ENCODE peak calls at places on chromosomes 2 and 18, in ten cellular contexts. T is CD8-positive, alpha-beta memory T cell; K is cardiac fibroblast; G is endothelial cell of umbilical vein; Z is GM23248; I is stomach; L is brain microvascular endothelial cell; N is HepG2; Q is coronary artery; X is foreskin fibroblast. O is an unnamed sample.
A peak's percentile ranks its signal among the peaks of the same experiment; 100 is the strongest.

GRCh38 chr2:176001903-176002683 is at the start of gene LNPK:
- DNase-seq in T (peak; percentile 93), K (peak; percentile 87), G (peak; percentile 91), Z (peak; percentile 97), I (peak; percentile 94), L (peak; percentile 84), N (peak; percentile 87), Q (peak; percentile 96), X (peak; percentile 88), O (peak; percentile 78)

GRCh38 chr2:100826494-100826893 is 6.6 kb downstream of the NPAS2 start:
- DNase-seq in T (no peak), K (no peak), G (no peak), Z (no peak), I (no peak), L (no peak), N (no peak), Q (no peak), X (no peak), O (no peak)

GRCh38 chr2:74602553-74603281 is 45.4 kb downstream of the M1AP start:
- DNase-seq in T (no peak), K (peak; percentile 59), G (no peak), Z (peak; percentile 75), I (no peak), L (no peak), N (no peak), Q (no peak), X (peak; percentile 32), O (no peak)

GRCh38 chr2:27891063-27891819 is 712 bp downstream of the BABAM2 start:
- DNase-seq in T (peak; percentile 94), K (peak; percentile 95), G (peak; percentile 86), Z (peak; percentile 85), I (peak; percentile 88), L (peak; percentile 66), N (peak; percentile 37), Q (peak; percentile 90), X (peak; percentile 66), O (peak; percentile 71)

GRCh38 chr2:113080134-113080533 is 12.4 kb downstream of the IL1F10 start:
- DNase-seq in T (peak; percentile 19), K (peak; percentile 31), G (peak; percentile 17), Z (peak; percentile 75), I (peak; percentile 62), L (peak; percentile 21), N (peak; percentile 40), Q (no peak), X (no peak), O (no peak)

GRCh38 chr2:217671043-217671442 is 331.8 kb downstream of the TNS1 start:
- DNase-seq in T (no peak), K (no peak), G (no peak), Z (no peak), I (no peak), L (no peak), N (no peak), Q (no peak), X (no peak), O (no peak)

GRCh38 chr18:67199993-67200617 is 316.4 kb downstream of the DSEL start:
- DNase-seq in T (peak; percentile 24), K (peak; percentile 78), G (peak; percentile 72), Z (peak; percentile 60), I (no peak), L (peak; percentile 22), N (peak; percentile 53), Q (no peak), X (peak; percentile 28), O (peak; percentile 52)

GRCh38 chr2:241553981-241554380 is 4.6 kb upstream of the BOK start:
- DNase-seq in T (no peak), K (no peak), G (no peak), Z (no peak), I (no peak), L (no peak), N (no peak), Q (no peak), X (no peak), O (no peak)

GRCh38 chr18:34867520-34867919 is 157.4 kb downstream of the DTNA start:
- DNase-seq in T (no peak), K (peak; percentile 37), G (peak; percentile 10), Z (peak; percentile 1), I (no peak), L (peak; percentile 3), N (peak; percentile 12), Q (no peak), X (no peak), O (no peak)

GRCh38 chr2:61727746-61728145 is 126.1 kb downstream of the FAM161A start:
- DNase-seq in T (no peak), K (no peak), G (no peak), Z (no peak), I (no peak), L (peak; percentile 24), N (no peak), Q (no peak), X (no peak), O (no peak)

GRCh38 chr18:80187956-80188642 is 59.2 kb downstream of the PARD6G start:
- DNase-seq in T (no peak), K (no peak), G (no peak), Z (no peak), I (peak; percentile 17), L (no peak), N (no peak), Q (no peak), X (no peak), O (no peak)

GRCh38 chr2:185828326-185828725 is 89.7 kb downstream of the FSIP2 start:
- DNase-seq in T (no peak), K (no peak), G (no peak), Z (no peak), I (no peak), L (no peak), N (no peak), Q (no peak), X (no peak), O (no peak)

GRCh38 chr2:240233891-240234502 is 93.5 kb upstream of the OTOS start:
- DNase-seq in T (no peak), K (no peak), G (no peak), Z (no peak), I (no peak), L (no peak), N (no peak), Q (peak; percentile 72), X (no peak), O (no peak)

GRCh38 chr2:52976132-52976949 is 791.3 kb upstream of the CHAC2 start:
- DNase-seq in T (no peak), K (peak; percentile 14), G (peak; percentile 30), Z (peak; percentile 20), I (no peak), L (peak; percentile 33), N (no peak), Q (no peak), X (no peak), O (no peak)

GRCh38 chr2:7497223-7497622 is 580.0 kb downstream of the RNF144A start:
- DNase-seq in T (no peak), K (no peak), G (no peak), Z (peak; percentile 7), I (no peak), L (no peak), N (no peak), Q (no peak), X (no peak), O (no peak)

GRCh38 chr18:49892148-49892924 is 79.0 kb upstream of the ACAA2 start:
- DNase-seq in T (no peak), K (no peak), G (peak; percentile 26), Z (no peak), I (no peak), L (no peak), N (peak; percentile 39), Q (peak; percentile 28), X (no peak), O (no peak)

GRCh38 chr18:79698668-79699335 is 19.2 kb downstream of the CTDP1 start:
- DNase-seq in T (no peak), K (no peak), G (no peak), Z (peak; percentile 13), I (no peak), L (peak; percentile 45), N (no peak), Q (no peak), X (no peak), O (no peak)

GRCh38 chr2:200171761-200172482 is 134.6 kb upstream of the SPATS2L start:
- DNase-seq in T (no peak), K (no peak), G (no peak), Z (peak; percentile 28), I (no peak), L (peak; percentile 76), N (no peak), Q (no peak), X (peak; percentile 79), O (no peak)

GRCh38 chr2:229610871-229611270 is 103.5 kb downstream of the DNER start:
- DNase-seq in T (no peak), K (peak; percentile 43), G (no peak), Z (no peak), I (no peak), L (peak; percentile 32), N (no peak), Q (no peak), X (peak; percentile 5), O (no peak)
- H3K4me3 ChIP-seq in T (no peak overlapping the region), K (no peak overlapping the region), G (no peak overlapping the region), Z (no peak overlapping the region), I (no peak overlapping the region), L (no peak overlapping the region), N (no peak overlapping the region), Q (no peak overlapping the region), X (no peak overlapping the region), O (no peak overlapping the region)

DNA sequence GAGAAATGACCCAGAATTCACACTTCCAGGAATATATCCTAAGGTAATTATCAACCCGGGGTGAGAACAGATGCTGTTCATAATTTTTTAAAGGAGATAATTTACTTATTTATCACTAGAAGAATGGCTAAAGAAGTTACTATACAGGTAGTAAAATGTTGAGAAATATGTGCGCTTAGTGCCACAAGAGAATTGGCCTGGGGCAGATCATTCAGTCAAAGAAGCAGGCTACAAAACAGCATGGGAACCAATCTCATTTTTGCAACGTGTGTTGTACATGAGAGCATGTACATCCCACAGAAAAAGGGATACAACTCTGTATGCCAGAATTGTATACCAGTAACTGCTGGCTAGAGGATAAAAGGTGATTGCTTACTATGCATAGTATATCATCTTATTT is 75.2 kb downstream of the VIT start:
- DNase-seq in T (no peak), K (no peak), G (no peak), Z (no peak), I (no peak), L (no peak), N (no peak), Q (no peak), X (no peak), O (no peak)
- H3K4me3 ChIP-seq in T (no peak overlapping the region), K (no peak overlapping the region), G (no peak overlapping the region), Z (no peak overlapping the region), I (no peak overlapping the region), L (no peak overlapping the region), N (no peak overlapping the region), Q (no peak overlapping the region), X (no peak overlapping the region), O (no peak overlapping the region)

GRCh38 chr2:88856409-88857135 is 165.1 kb downstream of the RPIA start:
- DNase-seq in T (no peak), K (no peak), G (no peak), Z (no peak), I (no peak), L (no peak), N (no peak), Q (no peak), X (no peak), O (no peak)
- H3K4me3 ChIP-seq in T (no peak overlapping the region), K (no peak overlapping the region), G (no peak overlapping the region), Z (no peak overlapping the region), I (no peak overlapping the region), L (no peak overlapping the region), N (no peak overlapping the region), Q (no peak overlapping the region), X (no peak overlapping the region), O (no peak overlapping the region)

DNA sequence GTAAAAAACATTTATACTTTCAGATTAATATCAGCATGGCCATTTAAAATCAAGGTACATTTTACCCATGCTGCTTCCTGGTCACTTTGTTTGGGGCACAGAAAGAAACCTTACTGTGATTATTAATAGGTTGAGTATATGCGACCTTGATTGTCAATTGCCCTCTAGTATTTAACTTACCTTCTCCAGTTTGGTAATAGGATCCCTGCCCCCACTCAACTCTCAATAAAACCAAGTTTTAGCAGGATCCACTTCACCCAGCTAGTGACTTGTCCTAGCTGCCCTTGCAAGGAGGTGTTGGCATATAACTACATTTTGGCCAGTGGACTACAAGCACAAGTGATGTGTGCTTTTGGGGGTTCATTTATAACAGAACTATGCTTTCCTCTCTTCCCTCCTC is 34.3 kb downstream of the FANCL start:
- DNase-seq in T (no peak), K (no peak), G (no peak), Z (no peak), I (no peak), L (no peak), N (no peak), Q (no peak), X (no peak), O (no peak)
- H3K4me3 ChIP-seq in T (no peak overlapping the region), K (no peak overlapping the region), G (no peak overlapping the region), Z (no peak overlapping the region), I (no peak overlapping the region), L (no peak overlapping the region), N (no peak overlapping the region), Q (no peak overlapping the region), X (no peak overlapping the region), O (no peak overlapping the region)